ENCODE peak calls at places on chromosomes 16 and 17, in eight cellular contexts. One of them, this sample, is unnamed.

GRCh38 chr16:79307214-79307613 is 293.3 kb downstream of the MAF start:
- DNase-seq in IMR-90: no peak
- DNase-seq in endodermal cell: no peak
- DNase-seq in heart left ventricle: peak; percentile 57
- DNase-seq in pancreas: no peak
- DNase-seq in GM23248: no peak
- DNase-seq in GM23338: no peak
- DNase-seq in heart right ventricle: peak; percentile 36
- DNase-seq in this sample: no peak

GRCh38 chr16:67766281-67766680 is 40.1 kb downstream of the RANBP10 start:
- DNase-seq in heart left ventricle: no peak
- DNase-seq in IMR-90: peak; percentile 37
- DNase-seq in endodermal cell: no peak
- DNase-seq in GM23338: no peak
- DNase-seq in pancreas: no peak
- DNase-seq in heart right ventricle: no peak
- DNase-seq in GM23248: no peak
- DNase-seq in this sample: no peak

GRCh38 chr16:66874079-66874775 is 6.1 kb upstream of the PDP2 start:
- DNase-seq in heart right ventricle: no peak
- DNase-seq in GM23248: peak; percentile 61
- DNase-seq in endodermal cell: no peak
- DNase-seq in IMR-90: peak; percentile 49
- DNase-seq in heart left ventricle: no peak
- DNase-seq in GM23338: peak; percentile 16
- DNase-seq in pancreas: no peak
- DNase-seq in this sample: no peak

GRCh38 chr16:1420111-1420539 is 422 bp downstream of the UQCC4 start:
- DNase-seq in heart right ventricle: no peak
- DNase-seq in IMR-90: no peak
- DNase-seq in heart left ventricle: peak; percentile 45
- DNase-seq in endodermal cell: no peak
- DNase-seq in GM23248: peak; percentile 45
- DNase-seq in GM23338: no peak
- DNase-seq in pancreas: no peak
- DNase-seq in this sample: no peak

GRCh38 chr16:30615358-30616076 is 5.3 kb upstream of the ZNF689 start:
- DNase-seq in GM23248: peak; percentile 63
- DNase-seq in pancreas: peak; percentile 57
- DNase-seq in endodermal cell: peak; percentile 96
- DNase-seq in heart left ventricle: peak; percentile 57
- DNase-seq in heart right ventricle: peak; percentile 40
- DNase-seq in GM23338: peak; percentile 95
- DNase-seq in IMR-90: peak; percentile 8
- DNase-seq in this sample: no peak

GRCh38 chr17:21679256-21680146 is 12.8 kb upstream of the KCNJ18 start:
- DNase-seq in GM23248: no peak
- DNase-seq in IMR-90: no peak
- DNase-seq in endodermal cell: no peak
- DNase-seq in GM23338: no peak
- DNase-seq in heart right ventricle: no peak
- DNase-seq in pancreas: no peak
- DNase-seq in heart left ventricle: no peak
- DNase-seq in this sample: no peak

GRCh38 chr17:63833741-63834373 is 6.4 kb upstream of the FTSJ3 start:
- DNase-seq in pancreas: no peak
- DNase-seq in endodermal cell: no peak
- DNase-seq in GM23248: no peak
- DNase-seq in heart left ventricle: no peak
- DNase-seq in heart right ventricle: no peak
- DNase-seq in GM23338: no peak
- DNase-seq in IMR-90: no peak
- DNase-seq in this sample: no peak

GRCh38 chr17:8469964-8470363 is 34.3 kb downstream of the NDEL1 start:
- DNase-seq in heart right ventricle: no peak
- DNase-seq in endodermal cell: peak; percentile 47
- DNase-seq in GM23248: no peak
- DNase-seq in pancreas: no peak
- DNase-seq in heart left ventricle: no peak
- DNase-seq in IMR-90: no peak
- DNase-seq in GM23338: no peak
- DNase-seq in this sample: no peak

GRCh38 chr17:66655861-66656260 is 179.1 kb upstream of the CACNG5 start:
- DNase-seq in GM23338: no peak
- DNase-seq in heart right ventricle: no peak
- DNase-seq in GM23248: peak; percentile 95
- DNase-seq in heart left ventricle: no peak
- DNase-seq in IMR-90: peak; percentile 80
- DNase-seq in endodermal cell: no peak
- DNase-seq in pancreas: no peak
- DNase-seq in this sample: no peak

GRCh38 chr17:75854881-75855309 is 240 bp downstream of the WBP2 start:
- DNase-seq in IMR-90: no peak
- DNase-seq in pancreas: peak; percentile 69
- DNase-seq in heart left ventricle: peak; percentile 56
- DNase-seq in heart right ventricle: no peak
- DNase-seq in GM23338: no peak
- DNase-seq in endodermal cell: no peak
- DNase-seq in GM23248: no peak
- DNase-seq in this sample: no peak

GRCh38 chr17:1399366-1399678 is 700 bp downstream of the YWHAE start:
- DNase-seq in GM23338: no peak
- DNase-seq in heart right ventricle: no peak
- DNase-seq in IMR-90: no peak
- DNase-seq in heart left ventricle: no peak
- DNase-seq in pancreas: no peak
- DNase-seq in GM23248: no peak
- DNase-seq in endodermal cell: no peak
- DNase-seq in this sample: no peak

GRCh38 chr16:80824623-80825364 is 20.4 kb upstream of the CDYL2 start:
- DNase-seq in pancreas: no peak
- DNase-seq in heart right ventricle: no peak
- DNase-seq in IMR-90: peak; percentile 67
- DNase-seq in heart left ventricle: no peak
- DNase-seq in GM23338: peak; percentile 81
- DNase-seq in endodermal cell: peak; percentile 65
- DNase-seq in GM23248: peak; percentile 69
- DNase-seq in this sample: no peak

GRCh38 chr16:66561381-66562080 is 4.7 kb upstream of the CMTM1 start:
- DNase-seq in GM23248: no peak
- DNase-seq in endodermal cell: no peak
- DNase-seq in IMR-90: no peak
- DNase-seq in GM23338: no peak
- DNase-seq in heart left ventricle: no peak
- DNase-seq in pancreas: no peak
- DNase-seq in heart right ventricle: no peak
- DNase-seq in this sample: no peak

GRCh38 chr17:9475259-9475658 is 100.4 kb downstream of the STX8 start:
- DNase-seq in IMR-90: no peak
- DNase-seq in endodermal cell: no peak
- DNase-seq in heart left ventricle: no peak
- DNase-seq in pancreas: no peak
- DNase-seq in heart right ventricle: no peak
- DNase-seq in GM23338: no peak
- DNase-seq in GM23248: no peak
- DNase-seq in this sample: no peak

GRCh38 chr16:86975445-86975844 is 341.7 kb downstream of the C16orf95 start:
- DNase-seq in heart right ventricle: no peak
- DNase-seq in pancreas: no peak
- DNase-seq in GM23248: peak; percentile 66
- DNase-seq in GM23338: peak; percentile 82
- DNase-seq in endodermal cell: peak; percentile 90
- DNase-seq in IMR-90: peak; percentile 95
- DNase-seq in heart left ventricle: no peak
- DNase-seq in this sample: no peak

GRCh38 chr17:82236142-82236971 is 7.5 kb downstream of the SLC16A3 start:
- DNase-seq in endodermal cell: peak; percentile 95
- DNase-seq in heart left ventricle: peak; percentile 66
- DNase-seq in GM23338: peak; percentile 84
- DNase-seq in heart right ventricle: no peak
- DNase-seq in IMR-90: peak; percentile 47
- DNase-seq in GM23248: peak; percentile 65
- DNase-seq in pancreas: peak; percentile 80
- DNase-seq in this sample: no peak

GRCh38 chr17:33725675-33726271 is 432.7 kb upstream of the ASIC2 start:
- DNase-seq in GM23338: peak; percentile 81
- DNase-seq in pancreas: peak; percentile 51
- DNase-seq in endodermal cell: peak; percentile 94
- DNase-seq in GM23248: peak; percentile 48
- DNase-seq in heart left ventricle: peak; percentile 29
- DNase-seq in IMR-90: peak; percentile 17
- DNase-seq in heart right ventricle: peak; percentile 10
- DNase-seq in this sample: no peak

GRCh38 chr17:8807070-8807550 is 7.9 kb upstream of the MFSD6L start:
- DNase-seq in pancreas: no peak
- DNase-seq in IMR-90: no peak
- DNase-seq in endodermal cell: peak; percentile 51
- DNase-seq in heart right ventricle: no peak
- DNase-seq in heart left ventricle: no peak
- DNase-seq in GM23338: no peak
- DNase-seq in GM23248: peak; percentile 36
- DNase-seq in this sample: no peak

GRCh38 chr16:4749700-4750257 is 15.4 kb downstream of the DNAAF8 start:
- DNase-seq in heart right ventricle: no peak
- DNase-seq in heart left ventricle: no peak
- DNase-seq in pancreas: no peak
- DNase-seq in GM23338: no peak
- DNase-seq in endodermal cell: no peak
- DNase-seq in GM23248: no peak
- DNase-seq in IMR-90: no peak
- DNase-seq in this sample: no peak

GRCh38 chr17:8621585-8621984 is 8.9 kb downstream of the MYH10 start:
- DNase-seq in heart right ventricle: no peak
- DNase-seq in heart left ventricle: no peak
- DNase-seq in IMR-90: peak; percentile 59
- DNase-seq in GM23248: peak; percentile 53
- DNase-seq in endodermal cell: no peak
- DNase-seq in GM23338: no peak
- DNase-seq in pancreas: no peak
- DNase-seq in this sample: no peak

GRCh38 chr16:7317982-7318381 is 14.7 kb upstream of the RBFOX1 start:
- DNase-seq in endodermal cell: no peak
- DNase-seq in GM23248: no peak
- DNase-seq in IMR-90: no peak
- DNase-seq in heart left ventricle: no peak
- DNase-seq in heart right ventricle: no peak
- DNase-seq in GM23338: no peak
- DNase-seq in pancreas: no peak
- DNase-seq in this sample: no peak

GRCh38 chr17:6269474-6269873 is 165.4 kb downstream of the AIPL1 start:
- DNase-seq in IMR-90: peak; percentile 28
- DNase-seq in heart right ventricle: no peak
- DNase-seq in endodermal cell: peak; percentile 94
- DNase-seq in GM23248: peak; percentile 43
- DNase-seq in pancreas: no peak
- DNase-seq in heart left ventricle: peak; percentile 32
- DNase-seq in GM23338: peak; percentile 82
- DNase-seq in this sample: no peak

GRCh38 chr17:39619786-39620101 is 7.0 kb upstream of the PPP1R1B start:
- DNase-seq in heart left ventricle: no peak
- DNase-seq in endodermal cell: no peak
- DNase-seq in IMR-90: no peak
- DNase-seq in heart right ventricle: no peak
- DNase-seq in GM23338: no peak
- DNase-seq in GM23248: no peak
- DNase-seq in pancreas: no peak
- DNase-seq in this sample: no peak

GRCh38 chr17:74601944-74602572 is 10.0 kb upstream of the CD300LD start:
- DNase-seq in pancreas: no peak
- DNase-seq in IMR-90: peak; percentile 15
- DNase-seq in GM23338: peak; percentile 67
- DNase-seq in endodermal cell: peak; percentile 88
- DNase-seq in heart left ventricle: no peak
- DNase-seq in GM23248: peak; percentile 64
- DNase-seq in heart right ventricle: peak; percentile 32
- DNase-seq in this sample: no peak

GRCh38 chr16:57807968-57808528 is 5.8 kb upstream of the KIFC3 start:
- DNase-seq in endodermal cell: peak; percentile 93
- DNase-seq in IMR-90: peak; percentile 91
- DNase-seq in GM23338: peak; percentile 89
- DNase-seq in pancreas: peak; percentile 89
- DNase-seq in GM23248: peak; percentile 95
- DNase-seq in heart right ventricle: peak; percentile 81
- DNase-seq in heart left ventricle: peak; percentile 78
- DNase-seq in this sample: no peak

GRCh38 chr17:751269-752001 is 629 bp downstream of the GEMIN4 start:
- DNase-seq in GM23248: peak; percentile 75
- DNase-seq in endodermal cell: peak; percentile 68
- DNase-seq in pancreas: no peak
- DNase-seq in IMR-90: peak; percentile 45
- DNase-seq in heart left ventricle: no peak
- DNase-seq in GM23338: peak; percentile 33
- DNase-seq in heart right ventricle: peak; percentile 17
- DNase-seq in this sample: no peak

GRCh38 chr16:47461598-47462266 is 601 bp downstream of the PHKB start:
- DNase-seq in heart right ventricle: peak; percentile 36
- DNase-seq in heart left ventricle: no peak
- DNase-seq in endodermal cell: no peak
- DNase-seq in GM23338: peak; percentile 60
- DNase-seq in IMR-90: peak; percentile 48
- DNase-seq in pancreas: no peak
- DNase-seq in GM23248: peak; percentile 70
- DNase-seq in this sample: no peak

GRCh38 chr17:80029235-80029974 is 6.3 kb downstream of the TBC1D16 start:
- DNase-seq in endodermal cell: peak; percentile 71
- DNase-seq in IMR-90: peak; percentile 74
- DNase-seq in GM23248: peak; percentile 86
- DNase-seq in GM23338: no peak
- DNase-seq in heart left ventricle: peak; percentile 89
- DNase-seq in pancreas: peak; percentile 92
- DNase-seq in heart right ventricle: peak; percentile 82
- DNase-seq in this sample: no peak
- H3K4me3 ChIP-seq in endodermal cell: no peak overlapping the region
- H3K4me3 ChIP-seq in IMR-90: no peak overlapping the region
- H3K4me3 ChIP-seq in GM23248: peak overlapping the region; percentile 52
- H3K4me3 ChIP-seq in GM23338: no peak overlapping the region
- H3K4me3 ChIP-seq in heart left ventricle: no peak overlapping the region
- H3K4me3 ChIP-seq in pancreas: no peak overlapping the region
- H3K4me3 ChIP-seq in heart right ventricle: no peak overlapping the region
- H3K4me3 ChIP-seq in this sample: no peak overlapping the region

GRCh38 chr17:45262516-45263476 is 902 bp upstream of the SPATA32 start:
- DNase-seq in heart left ventricle: peak; percentile 69
- DNase-seq in heart right ventricle: no peak
- DNase-seq in GM23248: peak; percentile 51
- DNase-seq in IMR-90: peak; percentile 73
- DNase-seq in endodermal cell: no peak
- DNase-seq in pancreas: no peak
- DNase-seq in GM23338: no peak
- DNase-seq in this sample: no peak
- H3K4me1 ChIP-seq in heart left ventricle: peaks cover 24% of the 10 kb centered on the region
- H3K4me1 ChIP-seq in heart right ventricle: peaks cover 24% of the 10 kb centered on the region
- H3K4me1 ChIP-seq in GM23248: peaks cover 12% of the 10 kb centered on the region
- H3K4me1 ChIP-seq in IMR-90: peaks cover 27% of the 10 kb centered on the region
- H3K4me1 ChIP-seq in endodermal cell: peaks cover 6% of the 10 kb centered on the region
- H3K4me1 ChIP-seq in pancreas: peaks cover 5% of the 10 kb centered on the region
- H3K4me1 ChIP-seq in GM23338: peaks cover 11% of the 10 kb centered on the region
- H3K4me1 ChIP-seq in this sample: peaks cover 14% of the 10 kb centered on the region

GRCh38 chr16:54923055-54923473 is 7.6 kb upstream of the IRX5 start:
- DNase-seq in pancreas: no peak
- DNase-seq in heart right ventricle: no peak
- DNase-seq in GM23248: no peak
- DNase-seq in endodermal cell: no peak
- DNase-seq in IMR-90: no peak
- DNase-seq in GM23338: no peak
- DNase-seq in heart left ventricle: no peak
- DNase-seq in this sample: no peak
- H3K4me3 ChIP-seq in pancreas: no peak overlapping the region
- H3K4me3 ChIP-seq in heart right ventricle: no peak overlapping the region
- H3K4me3 ChIP-seq in GM23248: no peak overlapping the region
- H3K4me3 ChIP-seq in endodermal cell: peak overlapping the region; percentile 66
- H3K4me3 ChIP-seq in IMR-90: no peak overlapping the region
- H3K4me3 ChIP-seq in GM23338: no peak overlapping the region
- H3K4me3 ChIP-seq in heart left ventricle: no peak overlapping the region
- H3K4me3 ChIP-seq in this sample: no peak overlapping the region

GRCh38 chr17:49640556-49640955 is 37.3 kb downstream of the SPOP start:
- DNase-seq in GM23338: no peak
- DNase-seq in heart left ventricle: no peak
- DNase-seq in pancreas: no peak
- DNase-seq in endodermal cell: no peak
- DNase-seq in heart right ventricle: no peak
- DNase-seq in IMR-90: no peak
- DNase-seq in GM23248: no peak
- DNase-seq in this sample: no peak
- H3K4me1 ChIP-seq in GM23338: peaks cover 8% of the 10 kb centered on the region
- H3K4me1 ChIP-seq in heart left ventricle: peaks cover 42% of the 10 kb centered on the region
- H3K4me1 ChIP-seq in pancreas: peaks cover 3% of the 10 kb centered on the region
- H3K4me1 ChIP-seq in endodermal cell: no peaks in the 10 kb centered on the region
- H3K4me1 ChIP-seq in heart right ventricle: peaks cover 9% of the 10 kb centered on the region
- H3K4me1 ChIP-seq in IMR-90: peaks cover 8% of the 10 kb centered on the region
- H3K4me1 ChIP-seq in GM23248: peaks cover 49% of the 10 kb centered on the region
- H3K4me1 ChIP-seq in this sample: no peaks in the 10 kb centered on the region

This sample was measured in esophagus squamous epithelium.